ENCODE peak calls at places on chromosome 21, in seven cellular contexts. One of them, this sample, is unnamed.

GRCh38 chr21:15620892-15621291 is 108.9 kb upstream of the USP25 start:
- DNase-seq in glomerular endothelial cell: no peak
- DNase-seq in right lobe of liver: no peak
- DNase-seq in globus pallidus: no peak
- DNase-seq in retina: no peak
- DNase-seq in psoas muscle: no peak
- DNase-seq in fibroblast of lung: no peak
- DNase-seq in this sample: no peak

GRCh38 chr21:34180826-34181359 is 107.5 kb downstream of the MRPS6 start:
- DNase-seq in glomerular endothelial cell: no peak
- DNase-seq in right lobe of liver: no peak
- DNase-seq in globus pallidus: peak
- DNase-seq in retina: peak
- DNase-seq in psoas muscle: no peak
- DNase-seq in fibroblast of lung: no peak
- DNase-seq in this sample: peak

GRCh38 chr21:41614456-41615010 is 106.6 kb upstream of the TMPRSS2 start:
- DNase-seq in glomerular endothelial cell: no peak
- DNase-seq in right lobe of liver: no peak
- DNase-seq in globus pallidus: no peak
- DNase-seq in retina: no peak
- DNase-seq in psoas muscle: no peak
- DNase-seq in fibroblast of lung: no peak
- DNase-seq in this sample: no peak

GRCh38 chr21:35027558-35028450 is 21.3 kb downstream of the RUNX1 start:
- DNase-seq in glomerular endothelial cell: no peak
- DNase-seq in right lobe of liver: no peak
- DNase-seq in globus pallidus: no peak
- DNase-seq in retina: no peak
- DNase-seq in psoas muscle: no peak
- DNase-seq in fibroblast of lung: no peak
- DNase-seq in this sample: no peak

GRCh38 chr21:25561668-25562641 is 45.3 kb downstream of the MRPL39 start:
- DNase-seq in glomerular endothelial cell: no peak
- DNase-seq in right lobe of liver: peak
- DNase-seq in globus pallidus: peak
- DNase-seq in retina: peak
- DNase-seq in psoas muscle: peak
- DNase-seq in fibroblast of lung: peak
- DNase-seq in this sample: peak

GRCh38 chr21:25515484-25516405 is 91.5 kb downstream of the MRPL39 start:
- DNase-seq in glomerular endothelial cell: no peak
- DNase-seq in right lobe of liver: no peak
- DNase-seq in globus pallidus: no peak
- DNase-seq in retina: no peak
- DNase-seq in psoas muscle: no peak
- DNase-seq in fibroblast of lung: peak
- DNase-seq in this sample: no peak

GRCh38 chr21:43986544-43987451 is 25.3 kb upstream of the TRAPPC10 start:
- DNase-seq in glomerular endothelial cell: no peak
- DNase-seq in right lobe of liver: peak
- DNase-seq in globus pallidus: peak
- DNase-seq in retina: no peak
- DNase-seq in psoas muscle: no peak
- DNase-seq in fibroblast of lung: no peak
- DNase-seq in this sample: peak

GRCh38 chr21:38669186-38669585 is 136.5 kb upstream of the ETS2 start:
- DNase-seq in glomerular endothelial cell: no peak
- DNase-seq in right lobe of liver: no peak
- DNase-seq in globus pallidus: no peak
- DNase-seq in retina: no peak
- DNase-seq in psoas muscle: no peak
- DNase-seq in fibroblast of lung: peak
- DNase-seq in this sample: peak

GRCh38 chr21:37582613-37583012 is 216.0 kb downstream of the DYRK1A start:
- DNase-seq in glomerular endothelial cell: peak
- DNase-seq in right lobe of liver: no peak
- DNase-seq in globus pallidus: no peak
- DNase-seq in retina: peak
- DNase-seq in psoas muscle: no peak
- DNase-seq in fibroblast of lung: peak
- DNase-seq in this sample: peak

GRCh38 chr21:42632771-42633690 is 20.4 kb upstream of the PDE9A start:
- DNase-seq in glomerular endothelial cell: no peak
- DNase-seq in right lobe of liver: peak
- DNase-seq in globus pallidus: no peak
- DNase-seq in retina: no peak
- DNase-seq in psoas muscle: no peak
- DNase-seq in fibroblast of lung: no peak
- DNase-seq in this sample: no peak

GRCh38 chr21:42991992-42992740 is 17.8 kb downstream of the PKNOX1 start:
- DNase-seq in glomerular endothelial cell: peak
- DNase-seq in right lobe of liver: no peak
- DNase-seq in globus pallidus: peak
- DNase-seq in retina: peak
- DNase-seq in psoas muscle: peak
- DNase-seq in fibroblast of lung: peak
- DNase-seq in this sample: no peak

GRCh38 chr21:42685036-42685435 is 31.6 kb downstream of the PDE9A start:
- DNase-seq in glomerular endothelial cell: no peak
- DNase-seq in right lobe of liver: peak
- DNase-seq in globus pallidus: no peak
- DNase-seq in retina: no peak
- DNase-seq in psoas muscle: no peak
- DNase-seq in fibroblast of lung: no peak
- DNase-seq in this sample: no peak

GRCh38 chr21:33069994-33070811 is at the start of gene OLIG1:
- DNase-seq in glomerular endothelial cell: no peak
- DNase-seq in right lobe of liver: peak
- DNase-seq in globus pallidus: peak
- DNase-seq in retina: peak
- DNase-seq in psoas muscle: peak
- DNase-seq in fibroblast of lung: no peak
- DNase-seq in this sample: peak

GRCh38 chr21:46057111-46057709 is 40.7 kb upstream of the COL6A2 start:
- DNase-seq in glomerular endothelial cell: no peak
- DNase-seq in right lobe of liver: peak
- DNase-seq in globus pallidus: no peak
- DNase-seq in retina: no peak
- DNase-seq in psoas muscle: no peak
- DNase-seq in fibroblast of lung: no peak
- DNase-seq in this sample: no peak

GRCh38 chr21:36847189-36847588 is 119.3 kb downstream of the HLCS start:
- DNase-seq in glomerular endothelial cell: no peak
- DNase-seq in right lobe of liver: no peak
- DNase-seq in globus pallidus: peak
- DNase-seq in retina: no peak
- DNase-seq in psoas muscle: no peak
- DNase-seq in fibroblast of lung: peak
- DNase-seq in this sample: no peak

GRCh38 chr21:34974162-34974981 is 74.7 kb downstream of the RUNX1 start:
- DNase-seq in glomerular endothelial cell: no peak
- DNase-seq in right lobe of liver: peak
- DNase-seq in globus pallidus: no peak
- DNase-seq in retina: no peak
- DNase-seq in psoas muscle: no peak
- DNase-seq in fibroblast of lung: peak
- DNase-seq in this sample: no peak

GRCh38 chr21:46562964-46563607 is 41.8 kb downstream of the S100B start:
- DNase-seq in glomerular endothelial cell: no peak
- DNase-seq in right lobe of liver: no peak
- DNase-seq in globus pallidus: no peak
- DNase-seq in retina: no peak
- DNase-seq in psoas muscle: no peak
- DNase-seq in fibroblast of lung: no peak
- DNase-seq in this sample: no peak

GRCh38 chr21:34870246-34870645 is 178.9 kb downstream of the RUNX1 start:
- DNase-seq in glomerular endothelial cell: no peak
- DNase-seq in right lobe of liver: no peak
- DNase-seq in globus pallidus: no peak
- DNase-seq in retina: no peak
- DNase-seq in psoas muscle: no peak
- DNase-seq in fibroblast of lung: no peak
- DNase-seq in this sample: no peak

This sample was measured in Ammon's horn.